ENCODE peak calls at places on chromosomes 12 and 14, in four cellular contexts. V is thoracic aorta, A is aorta, T is IMR-90. S is an unnamed sample.

GRCh38 chr14:55221968-55222367 is 30.6 kb upstream of the DLGAP5 start:
- ATAC-seq in V (no peak), A (no peak), T (no peak), S (no peak)

GRCh38 chr12:47652491-47653234 is 53.2 kb downstream of the RPAP3 start:
- ATAC-seq in V (peak; percentile 33), A (peak; percentile 52), T (peak; percentile 8), S (no peak)

GRCh38 chr12:121196902-121197301 is 13.0 kb upstream of the P2RX4 start:
- ATAC-seq in V (no peak), A (no peak), T (no peak), S (peak; percentile 63)

GRCh38 chr12:68491204-68491960 is 119.3 kb upstream of the RAP1B start:
- ATAC-seq in V (no peak), A (no peak), T (no peak), S (no peak)

GRCh38 chr12:123492290-123492689 is 34.4 kb downstream of the SNRNP35 start:
- ATAC-seq in V (no peak), A (no peak), T (no peak), S (no peak)

GRCh38 chr14:61467281-61467680 is 145.9 kb downstream of the PRKCH start:
- ATAC-seq in V (no peak), A (no peak), T (no peak), S (no peak)

GRCh38 chr14:20971705-20972021 is 16.4 kb downstream of the RNASE2 start:
- ATAC-seq in V (no peak), A (no peak), T (no peak), S (peak; percentile 35)

GRCh38 chr12:107329569-107330324 is 236.4 kb upstream of the CRY1 start:
- ATAC-seq in V (no peak), A (no peak), T (no peak), S (no peak)

GRCh38 chr12:15848606-15849005 is 33.6 kb upstream of the STRAP start:
- ATAC-seq in V (no peak), A (no peak), T (no peak), S (no peak)

GRCh38 chr14:26281280-26281998 is 316.4 kb downstream of the NOVA1 start:
- ATAC-seq in V (no peak), A (no peak), T (peak; percentile 79), S (peak; percentile 55)

GRCh38 chr12:70449758-70450341 is 83.8 kb downstream of the KCNMB4 start:
- ATAC-seq in V (no peak), A (no peak), T (no peak), S (no peak)

GRCh38 chr14:36069535-36069900 is 107.0 kb downstream of the PTCSC3 start:
- ATAC-seq in V (no peak), A (peak; percentile 44), T (peak; percentile 65), S (no peak)

GRCh38 chr14:61640158-61640833 is 55.0 kb upstream of the HIF1A start:
- ATAC-seq in V (no peak), A (peak; percentile 78), T (no peak), S (no peak)

GRCh38 chr12:32249701-32250270 is 143.1 kb downstream of the BICD1 start:
- ATAC-seq in V (no peak), A (no peak), T (peak; percentile 32), S (no peak)

GRCh38 chr14:75258079-75258802 is 20.4 kb upstream of the FOS start:
- ATAC-seq in V (peak; percentile 21), A (peak; percentile 44), T (no peak), S (peak; percentile 52)

GRCh38 chr12:47591795-47592194 is 114.0 kb downstream of the RPAP3 start:
- ATAC-seq in V (no peak), A (no peak), T (peak; percentile 11), S (no peak)

GRCh38 chr14:21096438-21096837 is 2.0 kb downstream of the ZNF219 start:
- ATAC-seq in V (no peak), A (no peak), T (no peak), S (no peak)

GRCh38 chr12:31018106-31018890 is 55.4 kb upstream of the DDX11 start:
- ATAC-seq in V (no peak), A (no peak), T (no peak), S (no peak)

GRCh38 chr12:31015215-31015614 is 58.4 kb upstream of the DDX11 start:
- ATAC-seq in V (no peak), A (no peak), T (no peak), S (no peak)

GRCh38 chr12:31019106-31019505 is 54.6 kb upstream of the DDX11 start:
- ATAC-seq in V (no peak), A (no peak), T (no peak), S (no peak)

GRCh38 chr12:31017535-31017934 is 56.1 kb upstream of the DDX11 start:
- ATAC-seq in V (no peak), A (no peak), T (no peak), S (no peak)

DNA sequence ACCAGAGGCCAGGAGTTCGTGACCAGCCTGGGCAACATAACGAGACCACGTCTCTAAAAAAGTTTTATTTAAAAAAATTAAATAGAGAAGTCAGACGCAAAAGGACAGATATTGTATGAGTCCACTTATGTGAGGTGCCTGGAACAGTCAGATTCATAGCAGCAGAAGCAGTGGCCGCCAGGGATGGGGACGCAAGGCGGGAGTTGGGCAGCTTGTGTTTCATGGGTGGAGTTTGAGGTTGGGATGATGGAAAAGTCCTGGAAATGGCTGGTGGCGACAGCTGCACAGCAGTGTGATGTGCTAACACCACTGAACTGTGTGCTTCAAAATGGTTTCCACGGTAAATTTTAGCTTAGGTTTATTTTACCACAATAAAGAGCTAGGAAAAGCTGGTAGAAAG is 57.6 kb upstream of the DDX11 start:
- ATAC-seq in V (no peak), A (no peak), T (no peak), S (no peak)
- H3K27ac ChIP-seq in V (no peak overlapping the region), A (no peak overlapping the region), T (no peak overlapping the region), S (no peak overlapping the region)

GRCh38 chr14:95495093-95495492 is 21.4 kb downstream of the SYNE3 start:
- ATAC-seq in V (no peak), A (no peak), T (no peak), S (no peak)
- H3K27ac ChIP-seq in V (no peak overlapping the region), A (no peak overlapping the region), T (no peak overlapping the region), S (peak overlapping the region; percentile 64)

DNA sequence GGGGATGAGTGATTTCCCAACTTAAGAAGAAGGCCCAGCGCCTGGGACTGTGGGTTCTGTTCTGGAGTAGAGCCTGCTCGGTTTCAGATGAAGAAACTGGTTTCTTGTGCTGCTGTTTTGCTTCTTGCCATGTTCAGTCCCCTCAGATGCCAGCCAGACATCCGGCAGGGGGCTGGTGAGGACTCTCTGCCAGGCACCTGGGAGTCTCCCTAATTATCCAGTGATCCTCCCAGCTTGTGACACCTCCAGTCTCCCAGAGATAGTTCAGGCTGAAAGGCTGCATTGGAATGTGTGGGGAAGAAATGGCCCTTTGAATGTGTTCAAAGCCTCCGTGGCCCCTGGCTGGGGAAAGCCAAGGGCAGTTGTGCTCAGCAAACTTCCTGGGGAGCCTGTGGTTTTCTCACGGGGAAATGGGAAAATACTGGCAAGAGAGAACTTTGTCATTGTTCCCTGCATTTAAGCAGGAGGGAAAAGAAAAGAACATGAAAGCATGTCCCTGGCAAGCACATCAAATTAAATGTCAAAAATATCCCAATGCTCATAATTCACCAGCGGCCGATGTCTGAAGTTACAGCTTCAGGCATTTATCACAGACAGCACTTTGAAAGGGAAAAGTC is 8.5 kb upstream of the SERPINA12 start:
- ATAC-seq in V (no peak), A (no peak), T (no peak), S (no peak)
- H3K27ac ChIP-seq in V (no peak overlapping the region), A (no peak overlapping the region), T (no peak overlapping the region), S (no peak overlapping the region)

GRCh38 chr14:100106661-100107112 is 41.5 kb downstream of the EVL start:
- ATAC-seq in V (no peak), A (no peak), T (no peak), S (no peak)

GRCh38 chr14:100107236-100107635 is 42.0 kb downstream of the EVL start:
- ATAC-seq in V (no peak), A (no peak), T (no peak), S (no peak)

GRCh38 chr14:100104523-100105300 is 39.5 kb downstream of the EVL start:
- ATAC-seq in V (peak; percentile 38), A (peak; percentile 9), T (peak; percentile 6), S (no peak)

GRCh38 chr14:100105357-100106169 is 40.3 kb downstream of the EVL start:
- ATAC-seq in V (no peak), A (no peak), T (no peak), S (no peak)

DNA sequence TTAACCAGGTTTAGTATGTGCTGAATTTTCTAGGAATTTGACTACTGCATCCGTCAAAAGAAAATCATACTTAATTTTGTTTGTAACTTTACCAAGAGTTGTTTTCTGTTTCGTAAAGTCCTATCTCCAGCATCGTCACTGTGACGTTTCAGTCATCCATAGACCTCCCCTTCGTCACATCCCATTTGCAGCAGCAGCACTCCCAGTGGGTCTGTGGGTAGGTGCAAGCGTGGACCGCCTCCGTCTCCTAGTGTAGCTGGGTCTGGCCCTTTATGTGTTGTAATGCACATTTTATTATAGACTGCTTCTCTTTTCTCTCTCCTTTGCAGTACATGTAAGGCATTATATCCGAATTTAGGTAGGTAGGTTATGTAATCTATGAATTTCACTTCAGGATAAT is 41.0 kb downstream of the EVL start:
- ATAC-seq in V (no peak), A (no peak), T (no peak), S (no peak)
- H3K27ac ChIP-seq in V (no peak overlapping the region), A (no peak overlapping the region), T (no peak overlapping the region), S (no peak overlapping the region)

DNA sequence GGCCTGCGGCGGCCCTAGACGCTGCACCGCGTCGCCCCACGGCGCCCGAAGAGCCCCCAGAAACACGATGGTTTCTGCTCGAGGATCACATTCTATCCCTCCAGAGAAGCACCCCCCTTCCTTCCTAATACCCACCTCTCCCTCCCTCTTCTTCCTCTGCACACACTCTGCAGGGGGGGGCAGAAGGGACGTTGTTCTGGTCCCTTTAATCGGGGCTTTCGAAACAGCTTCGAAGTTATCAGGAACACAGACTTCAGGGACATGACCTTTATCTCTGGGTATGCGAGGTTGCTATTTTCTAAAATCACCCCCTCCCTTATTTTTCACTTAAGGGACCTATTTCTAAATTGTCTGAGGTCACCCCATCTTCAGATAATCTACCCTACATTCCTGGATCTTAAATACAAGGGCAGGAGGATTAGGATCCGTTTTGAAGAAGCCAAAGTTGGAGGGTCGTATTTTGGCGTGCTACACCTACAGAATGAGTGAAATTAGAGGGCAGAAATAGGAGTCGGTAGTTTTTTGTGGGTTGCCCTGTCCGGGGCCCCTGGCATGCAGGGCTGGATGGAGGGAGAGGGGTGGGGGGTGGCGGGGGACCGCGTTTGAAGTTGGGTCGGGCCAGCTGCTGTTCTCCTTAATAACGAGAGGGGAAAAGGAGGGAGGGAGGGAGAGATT is 449 bp upstream of the CCND2 start:
- ATAC-seq in V (no peak), A (no peak), T (no peak), S (no peak)
- H3K27ac ChIP-seq in V (no peak overlapping the region), A (no peak overlapping the region), T (no peak overlapping the region), S (peak overlapping the region; percentile 94)

GRCh38 chr14:92768795-92769194 is 20.4 kb upstream of the LGMN start:
- ATAC-seq in V (no peak), A (no peak), T (no peak), S (no peak)
- H3K27ac ChIP-seq in V (no peak overlapping the region), A (no peak overlapping the region), T (no peak overlapping the region), S (no peak overlapping the region)

GRCh38 chr12:5581616-5582367 is 149.9 kb downstream of the NTF3 start:
- ATAC-seq in V (no peak), A (peak; percentile 68), T (no peak), S (no peak)
- H3K27ac ChIP-seq in V (no peak overlapping the region), A (no peak overlapping the region), T (no peak overlapping the region), S (no peak overlapping the region)

DNA sequence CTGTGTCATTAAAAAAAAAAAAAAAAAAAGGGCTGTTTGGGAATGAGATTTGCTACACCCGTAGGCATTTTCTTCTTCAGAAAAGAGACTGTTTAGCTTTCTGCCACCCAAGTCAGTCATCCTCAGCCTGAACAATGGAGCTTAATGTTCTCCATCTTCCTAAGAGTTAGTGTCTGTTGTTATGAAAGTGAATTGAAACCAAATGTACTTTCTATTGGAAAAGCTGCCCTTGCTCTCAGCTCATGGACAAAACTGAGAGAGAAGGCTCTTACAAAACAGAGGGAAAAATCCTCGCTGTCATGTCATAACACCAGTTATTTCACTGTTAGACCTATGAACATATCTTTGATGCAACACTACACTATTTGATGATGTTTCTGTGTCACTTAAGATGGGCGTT is 484.2 kb downstream of the ZFP36L1 start:
- ATAC-seq in V (no peak), A (no peak), T (no peak), S (no peak)
- H3K27ac ChIP-seq in V (peak overlapping the region; percentile 83), A (no peak overlapping the region), T (no peak overlapping the region), S (peak overlapping the region; percentile 77)